ENCODE peak calls at places on chromosomes 4 and X, in seven cellular contexts. J is adrenal gland, D is suprapubic skin, X is fibroblast of pulmonary artery, C is mammary epithelial cell, Q is heart left ventricle, H is thoracic aorta. O is an unnamed sample.

GRCh38 chr4:85790582-85790981 is 315.6 kb downstream of the ARHGAP24 start:
- DNase-seq in J (no peak), D (no peak), X (peak), C (no peak), Q (no peak), H (no peak), O (no peak)

GRCh38 chrX:2691543-2692220 is 587 bp downstream of the CD99 start:
- DNase-seq in J (peak), D (peak), X (peak), C (no peak), Q (peak), H (peak), O (no peak)

GRCh38 chrX:138411048-138411447 is 300.5 kb downstream of the FGF13 start:
- DNase-seq in J (no peak), D (no peak), X (no peak), C (no peak), Q (no peak), H (no peak), O (no peak)

GRCh38 chrX:144612076-144612475 is 635.2 kb upstream of the SPANXN1 start:
- DNase-seq in J (no peak), D (no peak), X (no peak), C (no peak), Q (no peak), H (no peak), O (no peak)

GRCh38 chrX:66731398-66731797 is 92.5 kb upstream of the EDA2R start:
- DNase-seq in J (no peak), D (no peak), X (peak), C (peak), Q (no peak), H (no peak), O (no peak)

GRCh38 chr4:108303488-108304177 is 134.9 kb upstream of the LEF1 start:
- DNase-seq in J (no peak), D (no peak), X (no peak), C (peak), Q (no peak), H (no peak), O (no peak)

GRCh38 chr4:30867427-30867826 is 147.3 kb downstream of the PCDH7 start:
- DNase-seq in J (no peak), D (no peak), X (no peak), C (peak), Q (no peak), H (no peak), O (no peak)

GRCh38 chr4:103098746-103099421 is 750 bp downstream of the BDH2 start:
- DNase-seq in J (no peak), D (no peak), X (peak), C (no peak), Q (no peak), H (no peak), O (no peak)

GRCh38 chrX:66013195-66013816 is 26.6 kb downstream of the VSIG4 start:
- DNase-seq in J (no peak), D (no peak), X (no peak), C (no peak), Q (no peak), H (no peak), O (no peak)

GRCh38 chr4:182449186-182449880 is 206.1 kb downstream of the TENM3 start:
- DNase-seq in J (no peak), D (no peak), X (peak), C (peak), Q (no peak), H (no peak), O (no peak)

GRCh38 chr4:77745792-77746191 is 73.4 kb downstream of the CNOT6L start:
- DNase-seq in J (no peak), D (no peak), X (no peak), C (no peak), Q (no peak), H (no peak), O (no peak)

GRCh38 chr4:99529218-99529617 is 18.4 kb downstream of the C4orf17 start:
- DNase-seq in J (no peak), D (no peak), X (peak), C (no peak), Q (no peak), H (no peak), O (no peak)

GRCh38 chr4:187027231-187027760 is 303.6 kb upstream of the FAT1 start:
- DNase-seq in J (no peak), D (no peak), X (no peak), C (no peak), Q (no peak), H (no peak), O (no peak)

GRCh38 chrX:121307441-121307840 is 260.0 kb downstream of the GLUD2 start:
- DNase-seq in J (no peak), D (no peak), X (no peak), C (no peak), Q (no peak), H (no peak), O (no peak)

GRCh38 chr4:97081951-97082350 is 1061.3 kb downstream of the STPG2 start:
- DNase-seq in J (no peak), D (no peak), X (no peak), C (no peak), Q (no peak), H (no peak), O (no peak)

GRCh38 chr4:54568184-54568583 is 89.6 kb upstream of the KIT start:
- DNase-seq in J (peak), D (no peak), X (peak), C (peak), Q (no peak), H (no peak), O (no peak)

GRCh38 chr4:128847074-128847724 is 37.7 kb downstream of the JADE1 start:
- DNase-seq in J (no peak), D (no peak), X (no peak), C (no peak), Q (no peak), H (no peak), O (no peak)

GRCh38 chrX:69158166-69159040 is 6.8 kb downstream of the PJA1 start:
- DNase-seq in J (peak), D (no peak), X (peak), C (peak), Q (no peak), H (peak), O (peak)

DNA sequence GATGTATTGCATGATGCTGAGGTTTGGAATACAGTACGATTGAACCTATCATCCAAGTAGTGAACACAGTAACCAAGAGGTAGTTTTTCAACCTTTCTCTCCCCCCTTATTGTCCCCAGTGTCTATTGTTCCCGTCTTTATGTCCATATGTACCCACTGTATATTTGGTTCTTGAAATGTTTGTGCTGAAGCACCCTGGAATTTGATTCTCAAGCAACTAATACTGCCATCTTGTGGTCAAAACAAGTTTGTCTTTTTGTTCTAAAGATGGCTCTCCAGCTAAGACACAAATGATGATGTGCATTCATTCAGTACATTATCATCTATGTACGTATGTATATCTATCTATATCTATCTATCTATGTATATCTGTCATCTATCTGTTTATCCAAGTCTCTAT is 33.5 kb upstream of the DCX start:
- DNase-seq in J (no peak), D (no peak), X (peak), C (peak), Q (no peak), H (no peak), O (no peak)
- TF ChIP-seq CTCF in J (peak), D (no peak), X (peak), C (peak), Q (peak), H (peak), O (peak)

GRCh38 chr4:140252742-140253555 is 99.0 kb upstream of the MAML3 start:
- DNase-seq in J (peak), D (peak), X (peak), C (peak), Q (peak), H (no peak), O (peak)
- H3K4me3 ChIP-seq in J (no peak), D (peak), X (peak), C (peak), Q (peak), H (peak), O (peak)

GRCh38 chr4:87838207-87838606 is 5.4 kb downstream of the MEPE start:
- DNase-seq in J (no peak), D (no peak), X (peak), C (no peak), Q (no peak), H (no peak), O (peak)
- TF ChIP-seq CTCF in J (no peak), D (no peak), X (peak), C (peak), Q (no peak), H (peak), O (peak)

DNA sequence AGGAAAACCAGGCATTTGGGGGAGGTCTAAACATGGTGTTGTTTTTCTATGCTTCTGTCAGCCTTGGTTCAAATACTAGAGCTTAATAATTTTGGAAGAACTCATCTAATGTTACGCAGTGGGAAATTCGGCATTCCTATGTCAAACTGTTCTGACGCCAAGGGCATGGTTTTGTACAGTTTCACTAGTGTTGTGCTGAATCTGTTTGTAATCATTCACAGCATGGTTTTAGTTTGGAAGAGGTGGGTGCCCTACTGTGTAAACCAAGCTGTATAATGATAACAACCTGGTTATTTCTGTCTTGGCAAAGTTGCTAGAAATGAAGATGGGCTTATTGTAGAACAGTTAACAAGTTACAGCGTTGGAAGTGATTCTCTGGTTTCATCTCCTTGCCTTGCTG is 5.2 kb downstream of the DDX3X start:
- DNase-seq in J (no peak), D (no peak), X (no peak), C (no peak), Q (no peak), H (no peak), O (no peak)
- H3K4me3 ChIP-seq in J (no peak), D (peak), X (no peak), C (no peak), Q (no peak), H (peak), O (no peak)

DNA sequence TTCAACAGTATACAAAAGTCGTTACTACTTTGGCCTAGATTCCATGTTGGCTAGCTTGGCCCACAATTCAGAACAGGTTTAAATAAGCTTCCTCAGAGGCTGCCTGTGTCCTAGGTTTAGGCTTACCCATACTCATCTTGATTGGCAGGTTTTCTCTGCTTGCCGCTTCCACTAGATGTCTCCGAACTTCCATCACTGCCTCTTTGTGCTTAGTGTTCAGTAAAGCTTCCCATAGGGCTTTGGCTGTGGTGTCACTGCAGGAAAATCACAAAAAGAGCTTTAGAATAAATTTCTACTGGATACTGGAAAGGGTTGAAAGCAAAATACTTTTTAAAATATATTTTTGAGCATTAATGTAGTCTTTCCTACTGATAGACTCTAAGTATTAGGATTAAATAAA is 52.4 kb downstream of the SCFD2 start:
- DNase-seq in J (no peak), D (no peak), X (peak), C (peak), Q (no peak), H (no peak), O (peak)
- TF ChIP-seq CTCF in J (no peak), D (no peak), X (peak), C (peak), Q (no peak), H (no peak), O (peak)

GRCh38 chrX:154749856-154750255 is 1.0 kb downstream of the GAB3 start:
- DNase-seq in J (no peak), D (no peak), X (peak), C (no peak), Q (no peak), H (no peak), O (no peak)
- H3K4me3 ChIP-seq in J (no peak), D (peak), X (peak), C (no peak), Q (peak), H (peak), O (no peak)